ENCODE peak calls at places on chromosome 18, in five cellular contexts. One of them, this sample, is unnamed.

GRCh38 chr18:22411442-22411841 is 6.3 kb downstream of the CTAGE1 start:
- DNase-seq in endodermal cell: no peak
- DNase-seq in foreskin fibroblast: no peak
- DNase-seq in stimulated activated CD8-positive, alpha-beta memory T cell treated with anti-CD3 and anti-CD28 coated beads, Interleukin-7, amount 100 ng/mL, for 1 hour: no peak
- DNase-seq in AG08395: no peak
- DNase-seq in this sample: no peak

GRCh38 chr18:71221405-71221804 is 932.6 kb downstream of the SOCS6 start:
- DNase-seq in endodermal cell: no peak
- DNase-seq in foreskin fibroblast: no peak
- DNase-seq in stimulated activated CD8-positive, alpha-beta memory T cell treated with anti-CD3 and anti-CD28 coated beads, Interleukin-7, amount 100 ng/mL, for 1 hour: no peak
- DNase-seq in AG08395: no peak
- DNase-seq in this sample: no peak

GRCh38 chr18:48825101-48825745 is 125.5 kb downstream of the SMAD7 start:
- DNase-seq in endodermal cell: peak; percentile 41
- DNase-seq in foreskin fibroblast: peak; percentile 80
- DNase-seq in stimulated activated CD8-positive, alpha-beta memory T cell treated with anti-CD3 and anti-CD28 coated beads, Interleukin-7, amount 100 ng/mL, for 1 hour: no peak
- DNase-seq in AG08395: no peak
- DNase-seq in this sample: no peak

GRCh38 chr18:55790296-55790695 is 202.3 kb upstream of the TCF4 start:
- DNase-seq in endodermal cell: no peak
- DNase-seq in foreskin fibroblast: peak; percentile 86
- DNase-seq in stimulated activated CD8-positive, alpha-beta memory T cell treated with anti-CD3 and anti-CD28 coated beads, Interleukin-7, amount 100 ng/mL, for 1 hour: no peak
- DNase-seq in AG08395: peak; percentile 79
- DNase-seq in this sample: no peak

GRCh38 chr18:62556397-62556796 is 33.6 kb downstream of the ZCCHC2 start:
- DNase-seq in endodermal cell: no peak
- DNase-seq in foreskin fibroblast: no peak
- DNase-seq in stimulated activated CD8-positive, alpha-beta memory T cell treated with anti-CD3 and anti-CD28 coated beads, Interleukin-7, amount 100 ng/mL, for 1 hour: no peak
- DNase-seq in AG08395: no peak
- DNase-seq in this sample: no peak

GRCh38 chr18:48803518-48803917 is 147.2 kb downstream of the SMAD7 start:
- DNase-seq in endodermal cell: peak; percentile 39
- DNase-seq in foreskin fibroblast: no peak
- DNase-seq in stimulated activated CD8-positive, alpha-beta memory T cell treated with anti-CD3 and anti-CD28 coated beads, Interleukin-7, amount 100 ng/mL, for 1 hour: no peak
- DNase-seq in AG08395: no peak
- DNase-seq in this sample: no peak

GRCh38 chr18:48270929-48271328 is 138.3 kb downstream of the ZBTB7C start:
- DNase-seq in endodermal cell: no peak
- DNase-seq in foreskin fibroblast: no peak
- DNase-seq in stimulated activated CD8-positive, alpha-beta memory T cell treated with anti-CD3 and anti-CD28 coated beads, Interleukin-7, amount 100 ng/mL, for 1 hour: no peak
- DNase-seq in AG08395: no peak
- DNase-seq in this sample: no peak

GRCh38 chr18:28284132-28284531 is 107.2 kb upstream of the CDH2 start:
- DNase-seq in endodermal cell: no peak
- DNase-seq in foreskin fibroblast: no peak
- DNase-seq in stimulated activated CD8-positive, alpha-beta memory T cell treated with anti-CD3 and anti-CD28 coated beads, Interleukin-7, amount 100 ng/mL, for 1 hour: no peak
- DNase-seq in AG08395: no peak
- DNase-seq in this sample: no peak

GRCh38 chr18:41370740-41371623 is 584.1 kb upstream of the PIK3C3 start:
- DNase-seq in endodermal cell: no peak
- DNase-seq in foreskin fibroblast: no peak
- DNase-seq in stimulated activated CD8-positive, alpha-beta memory T cell treated with anti-CD3 and anti-CD28 coated beads, Interleukin-7, amount 100 ng/mL, for 1 hour: no peak
- DNase-seq in AG08395: no peak
- DNase-seq in this sample: no peak

GRCh38 chr18:49016648-49017539 is 66.1 kb upstream of the SMAD7 start:
- DNase-seq in endodermal cell: peak; percentile 91
- DNase-seq in foreskin fibroblast: peak; percentile 64
- DNase-seq in stimulated activated CD8-positive, alpha-beta memory T cell treated with anti-CD3 and anti-CD28 coated beads, Interleukin-7, amount 100 ng/mL, for 1 hour: no peak
- DNase-seq in AG08395: peak; percentile 84
- DNase-seq in this sample: no peak

GRCh38 chr18:80229766-80230745 is 17.3 kb downstream of the PARD6G start:
- DNase-seq in endodermal cell: no peak
- DNase-seq in foreskin fibroblast: no peak
- DNase-seq in stimulated activated CD8-positive, alpha-beta memory T cell treated with anti-CD3 and anti-CD28 coated beads, Interleukin-7, amount 100 ng/mL, for 1 hour: no peak
- DNase-seq in AG08395: no peak
- DNase-seq in this sample: no peak

GRCh38 chr18:45441110-45441842 is 174.0 kb upstream of the SLC14A2 start:
- DNase-seq in endodermal cell: no peak
- DNase-seq in foreskin fibroblast: peak; percentile 55
- DNase-seq in stimulated activated CD8-positive, alpha-beta memory T cell treated with anti-CD3 and anti-CD28 coated beads, Interleukin-7, amount 100 ng/mL, for 1 hour: no peak
- DNase-seq in AG08395: peak; percentile 43
- DNase-seq in this sample: no peak

GRCh38 chr18:23114171-23114881 is 21.0 kb upstream of the CABLES1 start:
- DNase-seq in endodermal cell: no peak
- DNase-seq in foreskin fibroblast: peak; percentile 54
- DNase-seq in stimulated activated CD8-positive, alpha-beta memory T cell treated with anti-CD3 and anti-CD28 coated beads, Interleukin-7, amount 100 ng/mL, for 1 hour: no peak
- DNase-seq in AG08395: no peak
- DNase-seq in this sample: no peak

GRCh38 chr18:11343096-11343495 is 193.7 kb upstream of the PIEZO2 start:
- DNase-seq in endodermal cell: no peak
- DNase-seq in foreskin fibroblast: no peak
- DNase-seq in stimulated activated CD8-positive, alpha-beta memory T cell treated with anti-CD3 and anti-CD28 coated beads, Interleukin-7, amount 100 ng/mL, for 1 hour: no peak
- DNase-seq in AG08395: no peak
- DNase-seq in this sample: no peak

GRCh38 chr18:70490008-70490933 is 201.4 kb downstream of the SOCS6 start:
- DNase-seq in endodermal cell: peak; percentile 75
- DNase-seq in foreskin fibroblast: peak; percentile 71
- DNase-seq in stimulated activated CD8-positive, alpha-beta memory T cell treated with anti-CD3 and anti-CD28 coated beads, Interleukin-7, amount 100 ng/mL, for 1 hour: no peak
- DNase-seq in AG08395: peak; percentile 48
- DNase-seq in this sample: peak; percentile 8

GRCh38 chr18:70368903-70369302 is 80.1 kb downstream of the SOCS6 start:
- DNase-seq in endodermal cell: no peak
- DNase-seq in foreskin fibroblast: peak; percentile 55
- DNase-seq in stimulated activated CD8-positive, alpha-beta memory T cell treated with anti-CD3 and anti-CD28 coated beads, Interleukin-7, amount 100 ng/mL, for 1 hour: no peak
- DNase-seq in AG08395: no peak
- DNase-seq in this sample: no peak

GRCh38 chr18:80196528-80197320 is 50.6 kb downstream of the PARD6G start:
- DNase-seq in endodermal cell: peak; percentile 67
- DNase-seq in foreskin fibroblast: no peak
- DNase-seq in stimulated activated CD8-positive, alpha-beta memory T cell treated with anti-CD3 and anti-CD28 coated beads, Interleukin-7, amount 100 ng/mL, for 1 hour: no peak
- DNase-seq in AG08395: peak; percentile 63
- DNase-seq in this sample: no peak

GRCh38 chr18:75362435-75362834 is 65.1 kb downstream of the SMIM21 start:
- DNase-seq in endodermal cell: no peak
- DNase-seq in foreskin fibroblast: no peak
- DNase-seq in stimulated activated CD8-positive, alpha-beta memory T cell treated with anti-CD3 and anti-CD28 coated beads, Interleukin-7, amount 100 ng/mL, for 1 hour: no peak
- DNase-seq in AG08395: no peak
- DNase-seq in this sample: no peak

GRCh38 chr18:62485684-62486083 is 37.1 kb upstream of the ZCCHC2 start:
- DNase-seq in endodermal cell: no peak
- DNase-seq in foreskin fibroblast: peak; percentile 75
- DNase-seq in stimulated activated CD8-positive, alpha-beta memory T cell treated with anti-CD3 and anti-CD28 coated beads, Interleukin-7, amount 100 ng/mL, for 1 hour: no peak
- DNase-seq in AG08395: peak; percentile 82
- DNase-seq in this sample: no peak

GRCh38 chr18:63961430-63961980 is 8.4 kb upstream of the SERPINB8 start:
- DNase-seq in endodermal cell: no peak
- DNase-seq in foreskin fibroblast: no peak
- DNase-seq in stimulated activated CD8-positive, alpha-beta memory T cell treated with anti-CD3 and anti-CD28 coated beads, Interleukin-7, amount 100 ng/mL, for 1 hour: no peak
- DNase-seq in AG08395: no peak
- DNase-seq in this sample: no peak

GRCh38 chr18:47254341-47254939 is 3.0 kb upstream of the SKOR2 start:
- DNase-seq in endodermal cell: peak; percentile 97
- DNase-seq in foreskin fibroblast: peak; percentile 64
- DNase-seq in stimulated activated CD8-positive, alpha-beta memory T cell treated with anti-CD3 and anti-CD28 coated beads, Interleukin-7, amount 100 ng/mL, for 1 hour: no peak
- DNase-seq in AG08395: peak; percentile 48
- DNase-seq in this sample: no peak

GRCh38 chr18:54766631-54767030 is 61.6 kb upstream of the RAB27B start:
- DNase-seq in endodermal cell: no peak
- DNase-seq in foreskin fibroblast: no peak
- DNase-seq in stimulated activated CD8-positive, alpha-beta memory T cell treated with anti-CD3 and anti-CD28 coated beads, Interleukin-7, amount 100 ng/mL, for 1 hour: no peak
- DNase-seq in AG08395: no peak
- DNase-seq in this sample: no peak

This sample was measured in NCI-H1436 treated with DMSO at 0.1 percent for 48 hours.